ENCODE peak calls at places on chromosomes 2 and 18, in four cellular contexts. J is HepG2, P is GM12878, K is K562. Q is an unnamed sample.
A peak's percentile ranks its signal among the peaks of the same experiment; 100 is the strongest.

GRCh38 chr2:159595410-159596046 is 20.8 kb downstream of the BAZ2B start:
- DNase-seq in J (no peak), P (no peak), K (peak; percentile 30), Q (no peak)

GRCh38 chr2:223041527-223042109 is 10.4 kb upstream of the KCNE4 start:
- DNase-seq in J (no peak), P (no peak), K (peak; percentile 84), Q (peak; percentile 20)

GRCh38 chr2:45458909-45459563 is 152.0 kb downstream of the SRBD1 start:
- DNase-seq in J (peak; percentile 19), P (no peak), K (peak; percentile 24), Q (no peak)

GRCh38 chr18:63161032-63161727 is 158.4 kb downstream of the BCL2 start:
- DNase-seq in J (no peak), P (peak; percentile 92), K (no peak), Q (no peak)

GRCh38 chr2:109156052-109156451 is 27.0 kb downstream of the SH3RF3 start:
- DNase-seq in J (no peak), P (no peak), K (no peak), Q (no peak)

GRCh38 chr2:232522855-232523681 is 2.9 kb downstream of the PRSS56 start:
- DNase-seq in J (no peak), P (no peak), K (no peak), Q (no peak)

GRCh38 chr18:64273724-64274123 is 124.8 kb upstream of the LINC00305 start:
- DNase-seq in J (no peak), P (no peak), K (no peak), Q (no peak)

GRCh38 chr2:19346983-19347618 is 11.3 kb downstream of the OSR1 start:
- DNase-seq in J (no peak), P (no peak), K (no peak), Q (no peak)

GRCh38 chr2:28036307-28036706 is 145.8 kb downstream of the BABAM2 start:
- DNase-seq in J (no peak), P (no peak), K (no peak), Q (no peak)

GRCh38 chr18:79755496-79756142 is 42.1 kb upstream of the KCNG2 start:
- DNase-seq in J (no peak), P (no peak), K (no peak), Q (no peak)

GRCh38 chr18:44356566-44357157 is 324.0 kb upstream of the SETBP1 start:
- DNase-seq in J (no peak), P (no peak), K (no peak), Q (peak; percentile 41)

GRCh38 chr2:196234672-196235071 is 63.3 kb upstream of the STK17B start:
- DNase-seq in J (no peak), P (peak; percentile 47), K (peak; percentile 50), Q (no peak)
- TF ChIP-seq TCF7 in J (no peak), P (no peak), K (no peak), Q (no peak)

GRCh38 chr2:218322756-218323525 is 30.6 kb upstream of the TMBIM1 start:
- DNase-seq in J (peak; percentile 97), P (no peak), K (peak; percentile 88), Q (peak; percentile 89)
- TF ChIP-seq TCF7 in J (no peak), P (no peak), K (no peak), Q (no peak)

DNA sequence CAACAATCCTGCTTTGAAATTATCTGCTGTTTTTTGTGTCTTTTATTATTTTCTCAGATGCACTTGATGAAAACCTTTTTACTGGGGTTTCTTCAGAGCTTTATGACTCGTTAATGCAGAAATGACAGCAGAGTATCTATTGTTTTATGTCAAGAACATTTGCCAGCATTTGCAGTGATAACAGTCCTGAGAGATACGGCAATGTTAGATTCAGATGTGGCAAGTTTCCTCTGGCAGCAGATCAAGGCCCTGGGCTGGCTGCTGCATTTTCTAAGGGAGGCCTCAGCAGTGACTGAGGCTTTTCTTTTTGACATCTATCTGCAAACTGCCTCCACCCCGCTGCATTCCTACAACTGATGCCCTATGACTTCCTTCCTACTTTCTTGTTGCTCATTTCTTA is 40.2 kb downstream of the EFEMP1 start:
- DNase-seq in J (no peak), P (no peak), K (no peak), Q (no peak)
- TF ChIP-seq TCF7 in J (no peak), P (no peak), K (no peak), Q (no peak)

GRCh38 chr18:8699948-8700347 is 5.4 kb upstream of the MTCL1 start:
- DNase-seq in J (no peak), P (no peak), K (no peak), Q (no peak)
- TF ChIP-seq TCF7 in J (no peak), P (no peak), K (no peak), Q (no peak)

GRCh38 chr2:30109856-30110255 is 37.0 kb upstream of the YPEL5 start:
- DNase-seq in J (no peak), P (no peak), K (no peak), Q (no peak)
- TF ChIP-seq TCF7 in J (no peak), P (no peak), K (no peak), Q (no peak)

DNA sequence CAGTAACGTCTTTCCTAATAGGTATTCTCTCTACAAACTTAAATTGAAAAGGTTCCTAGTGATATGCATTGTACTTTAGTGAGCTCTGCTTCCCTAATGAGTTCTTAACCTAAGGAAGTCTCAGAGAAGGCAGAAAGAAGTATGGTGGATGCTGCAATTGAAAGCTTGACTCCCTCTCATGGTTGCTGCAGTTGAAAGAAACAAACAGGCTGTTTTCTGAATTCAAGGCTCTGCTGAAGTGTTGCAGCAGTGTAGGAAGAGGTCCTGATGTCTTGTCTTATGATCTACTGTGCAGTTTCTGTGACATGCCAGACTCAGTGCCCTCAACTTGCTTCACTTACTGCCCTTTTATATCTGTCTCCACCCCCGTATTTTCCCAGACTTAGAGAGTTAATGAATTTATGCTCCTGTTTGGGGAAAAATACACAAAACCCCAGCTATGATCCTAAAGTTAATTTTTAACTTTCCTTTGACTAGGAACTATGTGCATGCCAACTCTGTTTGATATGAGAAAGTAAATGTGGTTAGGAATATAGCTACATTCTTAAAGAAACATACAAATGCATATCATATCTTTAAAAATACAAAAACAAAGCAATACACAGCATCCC is 655.3 kb upstream of the FAM98A start:
- DNase-seq in J (no peak), P (no peak), K (no peak), Q (no peak)
- TF ChIP-seq TCF7 in J (no peak), P (no peak), K (no peak), Q (no peak)

GRCh38 chr2:74658516-74658915 is 4.5 kb downstream of the SEMA4F start:
- DNase-seq in J (no peak), P (no peak), K (no peak), Q (no peak)
- TF ChIP-seq TCF7 in J (no peak), P (no peak), K (no peak), Q (no peak)

DNA sequence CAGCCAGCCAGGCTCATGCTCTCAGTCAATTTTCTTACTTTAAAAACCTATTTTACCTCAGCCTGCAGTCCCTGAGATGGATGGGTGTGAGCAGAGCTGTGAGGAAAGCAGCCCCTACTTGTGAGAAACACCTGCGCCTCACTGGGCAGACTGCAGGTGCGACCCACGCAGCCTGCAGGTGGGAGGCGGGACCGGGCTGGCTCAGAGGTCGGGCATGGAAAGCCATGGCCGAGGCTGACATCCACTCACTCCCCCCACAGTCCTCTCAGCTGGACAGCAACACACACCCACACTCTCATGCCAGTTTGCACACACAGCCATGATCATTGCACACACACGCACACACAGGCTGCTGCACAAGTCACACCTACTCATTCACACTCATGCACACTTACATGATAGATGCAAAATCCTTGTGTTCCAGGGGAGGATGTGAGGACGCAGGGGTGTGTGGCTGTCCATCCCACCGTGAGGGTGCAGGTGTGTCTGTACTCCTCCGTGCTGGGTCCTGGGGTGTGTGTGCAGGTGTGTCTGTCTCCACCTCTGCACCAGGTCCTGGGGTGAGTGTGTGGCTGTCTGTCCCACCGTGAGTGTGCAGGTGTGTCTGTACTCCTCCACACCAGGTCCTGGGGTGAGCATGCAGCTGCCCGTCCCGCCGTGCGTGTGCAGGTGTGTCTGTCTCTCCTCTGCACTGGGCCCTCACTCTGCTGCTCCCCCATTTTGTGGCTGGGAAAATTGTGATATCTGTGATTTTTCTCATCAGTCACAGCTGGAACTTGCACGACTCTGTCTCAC is 166.5 kb downstream of the RTP5 start:
- DNase-seq in J (no peak), P (no peak), K (no peak), Q (no peak)
- TF ChIP-seq TCF7 in J (no peak), P (no peak), K (no peak), Q (no peak)

Q was measured in WTC11.